ENCODE peak calls at places on chromosomes 4 and X, in ten cellular contexts. V is heart left ventricle; M is mucosa of descending colon; O is OCI-LY7; A is tibial artery; W is psoas muscle; P is IMR-90; C is PC-3; R is prostate gland; K is CD8-positive, alpha-beta memory T cell. I is an unnamed sample.

GRCh38 chr4:109022941-109023340 is 260.1 kb upstream of the ETNPPL start:
- DNase-seq in V (no peak), M (no peak), O (no peak), A (no peak), W (no peak), P (peak; percentile 15), C (no peak), R (no peak), K (no peak), I (no peak)

GRCh38 chr4:18138076-18138665 is 116.6 kb upstream of the LCORL start:
- DNase-seq in V (no peak), M (no peak), O (no peak), A (no peak), W (no peak), P (no peak), C (no peak), R (no peak), K (no peak), I (no peak)

GRCh38 chrX:51336584-51336983 is 4.0 kb downstream of the NUDT10 start:
- DNase-seq in V (no peak), M (no peak), O (peak; percentile 68), A (no peak), W (no peak), P (peak; percentile 40), C (peak; percentile 47), R (peak; percentile 10), K (peak; percentile 43), I (peak; percentile 39)

GRCh38 chrX:134717698-134718328 is 59.5 kb upstream of the PLAC1 start:
- DNase-seq in V (no peak), M (no peak), O (no peak), A (no peak), W (no peak), P (peak; percentile 68), C (peak; percentile 53), R (no peak), K (no peak), I (no peak)

GRCh38 chr4:40916218-40916555 is 166.4 kb downstream of the NSUN7 start:
- DNase-seq in V (no peak), M (no peak), O (no peak), A (peak; percentile 69), W (no peak), P (peak; percentile 77), C (no peak), R (no peak), K (no peak), I (no peak)

GRCh38 chrX:110282922-110283321 is 35.0 kb downstream of the AMMECR1 start:
- DNase-seq in V (no peak), M (no peak), O (no peak), A (no peak), W (no peak), P (no peak), C (no peak), R (no peak), K (no peak), I (no peak)

GRCh38 chrX:150366951-150367545 is 3.9 kb downstream of the MAMLD1 start:
- DNase-seq in V (no peak), M (no peak), O (no peak), A (no peak), W (no peak), P (peak; percentile 79), C (peak; percentile 39), R (no peak), K (no peak), I (peak; percentile 55)

GRCh38 chr4:25925486-25926201 is 11.6 kb downstream of the SMIM20 start:
- DNase-seq in V (no peak), M (no peak), O (peak; percentile 59), A (peak; percentile 41), W (no peak), P (peak; percentile 45), C (peak; percentile 46), R (no peak), K (no peak), I (no peak)

DNA sequence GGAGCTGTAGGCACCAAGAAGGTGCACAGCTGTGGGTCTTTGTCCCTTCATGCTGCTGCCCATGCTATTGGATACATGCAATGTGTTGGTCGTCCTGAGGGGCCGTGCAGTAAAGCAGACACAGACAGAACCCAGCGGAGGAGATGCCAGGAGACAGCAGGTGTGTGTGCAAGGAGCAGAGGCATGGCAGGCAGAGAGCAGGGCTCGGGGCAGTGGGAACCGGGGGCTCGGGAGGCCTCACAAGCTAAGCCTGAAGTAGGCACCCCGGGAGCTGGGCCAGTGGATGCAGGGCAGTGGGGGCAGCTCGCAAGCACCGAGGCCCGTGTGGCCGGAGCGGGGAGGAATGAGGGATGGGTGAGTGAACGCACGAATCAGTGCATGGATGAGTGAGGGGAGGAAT is 13.2 kb downstream of the HTRA3 start:
- DNase-seq in V (peak; percentile 60), M (peak; percentile 49), O (no peak), A (no peak), W (peak; percentile 45), P (no peak), C (no peak), R (no peak), K (no peak), I (no peak)
- H3K36me3 ChIP-seq in V (no peaks in the 10 kb centered on the region), M (no peaks in the 10 kb centered on the region), O (no peaks in the 10 kb centered on the region), A (no peaks in the 10 kb centered on the region), W (no peaks in the 10 kb centered on the region), P (no peaks in the 10 kb centered on the region), C (no peaks in the 10 kb centered on the region), R (no peaks in the 10 kb centered on the region), K (no peaks in the 10 kb centered on the region), I (no peaks in the 10 kb centered on the region)

DNA sequence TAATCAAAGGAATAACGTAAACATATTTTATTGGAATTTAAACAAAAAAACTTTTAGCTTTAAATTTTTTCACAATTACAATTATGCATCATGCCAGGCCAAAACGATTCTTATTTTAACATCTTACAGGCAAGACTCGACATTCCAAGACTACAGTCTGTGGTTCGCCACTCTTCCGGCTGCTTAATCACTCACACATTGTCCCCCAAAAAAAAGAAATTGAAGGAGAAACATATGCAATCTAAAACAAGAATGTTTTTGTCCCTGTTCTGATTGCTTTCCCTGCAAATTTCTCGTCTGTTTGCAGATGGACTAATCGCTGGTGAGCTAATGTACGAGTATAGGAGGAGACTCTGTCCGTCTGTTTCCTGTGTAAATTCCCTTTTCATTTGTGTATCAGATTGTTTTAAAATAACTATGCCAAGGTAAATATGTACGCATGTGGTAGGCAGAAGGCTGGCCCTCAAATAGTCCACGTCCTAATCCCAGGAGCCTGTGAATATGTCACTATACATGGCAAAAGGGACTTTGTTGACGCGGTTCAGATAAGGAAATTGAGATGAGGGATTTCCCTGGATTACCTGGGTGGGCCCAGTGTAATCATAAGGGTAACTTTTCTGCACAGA is 37.7 kb upstream of the MTNR1A start:
- DNase-seq in V (no peak), M (no peak), O (no peak), A (no peak), W (no peak), P (no peak), C (no peak), R (peak; percentile 11), K (no peak), I (no peak)
- H3K36me3 ChIP-seq in V (peaks cover 84% of the 10 kb centered on the region), M (peaks cover 4% of the 10 kb centered on the region), O (no peaks in the 10 kb centered on the region), A (peaks cover 69% of the 10 kb centered on the region), W (no peaks in the 10 kb centered on the region), P (peaks cover 72% of the 10 kb centered on the region), C (peaks cover 14% of the 10 kb centered on the region), R (no peaks in the 10 kb centered on the region), K (no peaks in the 10 kb centered on the region), I (no peaks in the 10 kb centered on the region)

GRCh38 chr4:73086095-73086869 is 16.8 kb upstream of the COX18 start:
- DNase-seq in V (no peak), M (no peak), O (peak; percentile 10), A (no peak), W (no peak), P (no peak), C (no peak), R (no peak), K (no peak), I (no peak)

GRCh38 chr4:73075832-73076231 is 6.3 kb upstream of the COX18 start:
- DNase-seq in V (no peak), M (no peak), O (no peak), A (no peak), W (no peak), P (no peak), C (no peak), R (no peak), K (no peak), I (no peak)

GRCh38 chr4:73080789-73081188 is 11.3 kb upstream of the COX18 start:
- DNase-seq in V (no peak), M (no peak), O (no peak), A (no peak), W (no peak), P (no peak), C (no peak), R (no peak), K (no peak), I (no peak)
- H3K36me3 ChIP-seq in V (peaks cover 90% of the 10 kb centered on the region), M (peaks cover 11% of the 10 kb centered on the region), O (peaks cover 97% of the 10 kb centered on the region), A (peaks cover 74% of the 10 kb centered on the region), W (peaks cover 4% of the 10 kb centered on the region), P (peaks cover 34% of the 10 kb centered on the region), C (peaks cover 48% of the 10 kb centered on the region), R (peaks cover 6% of the 10 kb centered on the region), K (peaks cover 7% of the 10 kb centered on the region), I (peaks cover 3% of the 10 kb centered on the region)

GRCh38 chr4:1983053-1983845 is 25.5 kb downstream of the NELFA start:
- DNase-seq in V (no peak), M (no peak), O (no peak), A (no peak), W (no peak), P (no peak), C (no peak), R (no peak), K (no peak), I (no peak)

GRCh38 chr4:1983846-1984405 is 24.8 kb downstream of the NELFA start:
- DNase-seq in V (no peak), M (no peak), O (no peak), A (no peak), W (no peak), P (no peak), C (no peak), R (no peak), K (no peak), I (no peak)

GRCh38 chr4:1980561-1981041 is 28.2 kb downstream of the NELFA start:
- DNase-seq in V (no peak), M (no peak), O (no peak), A (no peak), W (no peak), P (no peak), C (no peak), R (no peak), K (no peak), I (no peak)

GRCh38 chr4:1981251-1982055 is 27.3 kb downstream of the NELFA start:
- DNase-seq in V (no peak), M (no peak), O (peak; percentile 16), A (no peak), W (peak; percentile 49), P (peak; percentile 11), C (no peak), R (no peak), K (no peak), I (no peak)

DNA sequence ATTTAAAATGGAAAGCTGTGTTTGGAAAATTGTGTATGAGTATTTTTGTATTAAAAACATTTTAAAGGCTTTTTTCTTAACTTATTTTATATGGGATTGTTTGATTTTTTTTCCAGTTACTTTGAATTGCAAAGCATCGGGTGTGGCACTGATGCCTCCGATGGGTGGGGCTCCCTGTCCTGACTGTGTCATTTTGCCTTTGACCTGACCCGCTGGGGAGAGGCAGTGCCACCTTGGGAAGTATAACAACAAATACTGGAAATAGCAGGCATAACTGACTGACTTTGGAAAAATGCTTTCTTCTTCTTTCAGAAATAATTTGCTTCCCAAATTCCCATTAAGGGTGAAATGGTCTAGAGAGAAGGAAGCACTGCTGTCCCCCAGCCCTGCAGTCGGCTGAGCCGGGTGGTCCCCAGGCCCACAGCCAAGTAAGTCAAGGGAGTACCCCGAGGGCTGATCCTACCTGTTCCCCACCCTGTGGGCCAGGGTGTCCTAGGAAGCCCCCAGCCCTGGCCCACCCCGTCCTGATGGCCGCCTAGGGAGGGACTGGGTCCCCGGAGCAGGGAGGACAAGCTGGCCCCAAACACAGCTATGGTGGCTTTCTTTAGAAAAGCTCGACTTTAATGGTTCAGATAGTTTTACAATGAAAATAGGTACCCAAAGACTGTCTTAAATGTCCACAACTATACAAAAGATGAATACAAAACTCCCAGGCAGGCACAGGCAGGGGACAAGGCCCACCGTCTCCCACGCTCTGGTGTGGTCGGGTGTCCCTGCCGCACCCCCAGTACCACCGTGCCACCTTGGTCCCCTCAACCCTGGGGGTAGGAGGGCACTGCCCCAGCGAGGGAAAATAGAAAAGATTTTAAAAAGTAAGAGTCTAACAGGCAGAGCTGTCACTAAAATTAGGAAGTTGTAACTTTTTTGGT is 26.4 kb downstream of the NELFA start:
- DNase-seq in V (no peak), M (no peak), O (no peak), A (no peak), W (no peak), P (no peak), C (no peak), R (no peak), K (no peak), I (no peak)
- H3K36me3 ChIP-seq in V (peaks cover 100% of the 10 kb centered on the region), M (peaks cover 11% of the 10 kb centered on the region), O (peaks cover 97% of the 10 kb centered on the region), A (peaks cover 100% of the 10 kb centered on the region), W (peaks cover 5% of the 10 kb centered on the region), P (peaks cover 78% of the 10 kb centered on the region), C (peaks cover 14% of the 10 kb centered on the region), R (peaks cover 20% of the 10 kb centered on the region), K (peaks cover 11% of the 10 kb centered on the region), I (peaks cover 95% of the 10 kb centered on the region)